ENCODE peak calls at places on chromosomes 2 and 18, in four cellular contexts. E is A549, C is K562, T is fibroblast of lung. F is an unnamed sample.

GRCh38 chr2:11006191-11006590 is 94.5 kb downstream of the KCNF1 start:
- DNase-seq in E (no peak), C (no peak), T (no peak), F (no peak)

GRCh38 chr2:52724585-52724984 is 1043.0 kb upstream of the CHAC2 start:
- DNase-seq in E (no peak), C (no peak), T (no peak), F (no peak)

GRCh38 chr2:212228651-212229253 is 309.9 kb downstream of the ERBB4 start:
- DNase-seq in E (no peak), C (no peak), T (peak), F (no peak)

GRCh38 chr18:43574974-43575373 is 297.7 kb upstream of the SYT4 start:
- DNase-seq in E (no peak), C (no peak), T (no peak), F (no peak)

GRCh38 chr2:120763931-120764330 is 28.3 kb downstream of the GLI2 start:
- DNase-seq in E (no peak), C (no peak), T (no peak), F (no peak)

GRCh38 chr2:194100201-194100600 is 1556.8 kb upstream of the SLC39A10 start:
- DNase-seq in E (no peak), C (no peak), T (peak), F (no peak)

GRCh38 chr2:128468186-128468585 is 149.5 kb upstream of the HS6ST1 start:
- DNase-seq in E (no peak), C (no peak), T (no peak), F (no peak)

GRCh38 chr2:146748046-146748445 is 1096.8 kb upstream of the ACVR2A start:
- DNase-seq in E (no peak), C (no peak), T (no peak), F (no peak)

GRCh38 chr2:86617153-86617552 is 6.5 kb downstream of the RNF103 start:
- DNase-seq in E (no peak), C (no peak), T (no peak), F (no peak)

GRCh38 chr18:36352384-36352783 is 54.9 kb downstream of the FHOD3 start:
- DNase-seq in E (no peak), C (no peak), T (peak), F (no peak)

GRCh38 chr18:13800505-13801259 is 23.3 kb upstream of the MC5R start:
- DNase-seq in E (peak), C (peak), T (peak), F (no peak)

GRCh38 chr2:221429741-221430491 is 142.2 kb downstream of the EPHA4 start:
- DNase-seq in E (no peak), C (no peak), T (peak), F (no peak)

GRCh38 chr2:178331474-178332431 is 119.2 kb downstream of the PRKRA start:
- DNase-seq in E (no peak), C (no peak), T (no peak), F (no peak)

GRCh38 chr2:1881998-1882397 is 137.7 kb upstream of the PXDN start:
- DNase-seq in E (no peak), C (no peak), T (no peak), F (no peak)

GRCh38 chr2:239949079-239949478 is 76.1 kb downstream of the NDUFA10 start:
- DNase-seq in E (no peak), C (no peak), T (no peak), F (no peak)

GRCh38 chr2:227623225-227623624 is 5.9 kb downstream of the SCYGR4 start:
- DNase-seq in E (no peak), C (no peak), T (peak), F (no peak)

GRCh38 chr2:236166157-236166780 is 1.9 kb downstream of the GBX2 start:
- DNase-seq in E (no peak), C (no peak), T (no peak), F (no peak)

GRCh38 chr2:84481702-84482101 is 22.6 kb upstream of the SUCLG1 start:
- DNase-seq in E (no peak), C (no peak), T (peak), F (no peak)

GRCh38 chr2:127940641-127941040 is 54.9 kb upstream of the AMMECR1L start:
- DNase-seq in E (no peak), C (no peak), T (no peak), F (no peak)

GRCh38 chr18:48442761-48443160 is 33.6 kb upstream of the ZBTB7C start:
- DNase-seq in E (no peak), C (no peak), T (peak), F (no peak)

GRCh38 chr18:48445540-48445939 is 36.4 kb upstream of the ZBTB7C start:
- DNase-seq in E (peak), C (peak), T (peak), F (peak)

GRCh38 chr18:48441405-48441881 is 32.3 kb upstream of the ZBTB7C start:
- DNase-seq in E (no peak), C (no peak), T (peak), F (no peak)

GRCh38 chr18:48440924-48441323 is 31.7 kb upstream of the ZBTB7C start:
- DNase-seq in E (no peak), C (no peak), T (no peak), F (no peak)

GRCh38 chr18:48446582-48447225 is 37.5 kb upstream of the ZBTB7C start:
- DNase-seq in E (peak), C (peak), T (peak), F (no peak)
- H3K4me2 ChIP-seq in E (peak), C (peak), T (peak), F (no peak)

GRCh38 chr2:152384992-152385391 is 50.0 kb downstream of the FMNL2 start:
- DNase-seq in E (no peak), C (no peak), T (no peak), F (no peak)
- H3K4me2 ChIP-seq in E (no peak), C (no peak), T (no peak), F (no peak)

GRCh38 chr2:9648821-9649220 is 18.0 kb upstream of the YWHAQ start:
- DNase-seq in E (no peak), C (no peak), T (no peak), F (no peak)
- H3K4me2 ChIP-seq in E (no peak), C (no peak), T (no peak), F (no peak)

GRCh38 chr18:77055429-77056310 is 76.9 kb downstream of the MBP start:
- DNase-seq in E (no peak), C (no peak), T (no peak), F (no peak)
- H3K4me2 ChIP-seq in E (peak), C (no peak), T (no peak), F (peak)

GRCh38 chr2:98078699-98079098 is 8.3 kb upstream of the VWA3B start:
- DNase-seq in E (no peak), C (no peak), T (no peak), F (no peak)
- H3K4me2 ChIP-seq in E (no peak), C (no peak), T (no peak), F (no peak)

DNA sequence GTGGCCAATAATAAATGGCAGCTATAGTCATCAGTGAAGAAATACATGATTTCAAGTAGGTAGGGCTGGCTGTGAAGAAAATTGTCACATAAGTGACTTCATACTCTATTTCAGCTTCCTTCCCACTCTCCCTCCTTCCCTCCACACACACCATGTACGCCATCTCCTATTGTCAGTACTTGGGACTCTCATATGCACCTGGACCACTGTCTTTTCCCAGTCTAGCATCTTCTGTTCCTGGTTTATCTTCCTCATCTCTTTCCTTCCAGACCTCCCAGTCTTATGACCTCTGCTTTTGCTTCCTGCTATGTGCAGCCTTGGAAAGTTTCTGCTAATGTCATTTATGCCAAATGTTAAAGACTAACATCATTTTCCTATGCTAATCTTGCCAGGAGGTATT is 35.0 kb downstream of the HNMT start:
- DNase-seq in E (no peak), C (no peak), T (no peak), F (no peak)
- H3K4me2 ChIP-seq in E (no peak), C (no peak), T (no peak), F (no peak)

GRCh38 chr18:78773819-78774218 is 205.8 kb upstream of the SALL3 start:
- DNase-seq in E (no peak), C (no peak), T (no peak), F (no peak)
- H3K4me2 ChIP-seq in E (no peak), C (no peak), T (no peak), F (no peak)

GRCh38 chr2:148549001-148549400 is 95.5 kb upstream of the EPC2 start:
- DNase-seq in E (no peak), C (no peak), T (no peak), F (no peak)

GRCh38 chr2:148553332-148553887 is 91.1 kb upstream of the EPC2 start:
- DNase-seq in E (no peak), C (no peak), T (no peak), F (no peak)

GRCh38 chr2:148555622-148556294 is 88.8 kb upstream of the EPC2 start:
- DNase-seq in E (no peak), C (no peak), T (no peak), F (no peak)

GRCh38 chr2:148554459-148555247 is 89.9 kb upstream of the EPC2 start:
- DNase-seq in E (no peak), C (no peak), T (peak), F (no peak)

DNA sequence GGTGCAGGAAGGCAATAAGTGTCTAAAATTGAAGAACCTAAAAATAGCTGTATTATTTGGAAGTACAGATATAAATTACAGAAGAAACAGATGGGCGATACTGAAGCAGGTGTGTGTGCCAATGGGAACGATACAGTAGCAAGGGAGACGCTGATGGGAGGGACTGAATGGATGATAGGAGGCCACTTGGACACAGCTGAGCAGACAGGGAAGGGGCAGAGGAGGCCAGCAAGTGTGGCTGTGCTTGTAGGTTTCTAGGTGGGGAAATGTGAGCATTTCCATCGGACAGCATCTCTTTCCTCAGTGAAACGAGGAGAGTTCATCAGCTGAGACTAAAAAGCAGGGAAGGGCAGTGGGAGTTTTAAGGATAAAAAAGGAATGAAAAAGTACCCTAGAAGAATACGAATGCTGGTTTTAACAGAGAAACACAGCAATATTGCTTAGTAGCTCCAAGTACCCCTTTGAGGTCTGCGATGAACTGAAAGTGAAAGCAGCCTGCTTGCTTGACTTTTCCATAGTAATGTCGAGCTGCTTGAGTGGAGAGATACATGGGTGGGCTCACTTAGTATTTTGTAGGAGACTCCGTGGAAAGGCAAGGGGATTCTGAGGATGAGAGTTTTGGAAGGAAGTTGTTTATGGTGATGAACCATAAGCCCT is 91.7 kb upstream of the EPC2 start:
- DNase-seq in E (no peak), C (no peak), T (no peak), F (no peak)
- H3K4me2 ChIP-seq in E (peak), C (peak), T (peak), F (peak)

F was measured in GM12878.